ENCODE peak calls at places on chromosome 14, in five cellular contexts. P is NT2/D1, T is fibroblast of lung, F is upper lobe of right lung, E is left ventricle myocardium inferior. C is an unnamed sample. For H3K4me1 and H3K27me3, the result is how much of the 10 kb centered on the place peaks cover.

GRCh38 chr14:95119336-95119735 is 38.0 kb downstream of the DICER1 start:
- DNase-seq in P (no peak), T (no peak), F (no peak), E (no peak), C (no peak)

GRCh38 chr14:44720707-44721106 is 213.6 kb upstream of the FSCB start:
- DNase-seq in P (no peak), T (no peak), F (no peak), E (no peak), C (no peak)

GRCh38 chr14:50334211-50334610 is 22.1 kb downstream of the DMAC2L start:
- DNase-seq in P (no peak), T (no peak), F (no peak), E (no peak), C (no peak)

GRCh38 chr14:92496458-92496857 is 17.1 kb upstream of the RIN3 start:
- DNase-seq in P (no peak), T (no peak), F (no peak), E (no peak), C (no peak)

GRCh38 chr14:71371711-71372396 is 464.6 kb downstream of the PCNX1 start:
- DNase-seq in P (no peak), T (peak), F (no peak), E (no peak), C (peak)

GRCh38 chr14:104285483-104285790 is 147.1 kb downstream of the KIF26A start:
- DNase-seq in P (no peak), T (no peak), F (peak), E (no peak), C (no peak)

GRCh38 chr14:36383674-36384421 is 63.4 kb upstream of the MBIP start:
- DNase-seq in P (no peak), T (no peak), F (peak), E (peak), C (no peak)

GRCh38 chr14:56168007-56168616 is 49.9 kb downstream of the PELI2 start:
- DNase-seq in P (no peak), T (no peak), F (no peak), E (no peak), C (no peak)

GRCh38 chr14:94100847-94101246 is 9.7 kb upstream of the IFI27 start:
- DNase-seq in P (no peak), T (peak), F (no peak), E (no peak), C (no peak)

GRCh38 chr14:54804720-54805060 is 97.9 kb downstream of the GCH1 start:
- DNase-seq in P (no peak), T (no peak), F (no peak), E (no peak), C (no peak)

GRCh38 chr14:33943081-33943480 is 7.8 kb downstream of the EGLN3 start:
- DNase-seq in P (no peak), T (no peak), F (no peak), E (no peak), C (peak)

GRCh38 chr14:35155962-35156361 is 33.6 kb downstream of the PRORP start:
- DNase-seq in P (no peak), T (peak), F (no peak), E (no peak), C (peak)

GRCh38 chr14:73771848-73772705 is 57.9 kb upstream of the PNMA1 start:
- DNase-seq in P (no peak), T (peak), F (peak), E (no peak), C (no peak)

GRCh38 chr14:105228562-105228961 is 19.8 kb upstream of the BTBD6 start:
- DNase-seq in P (no peak), T (no peak), F (no peak), E (no peak), C (no peak)

GRCh38 chr14:93115920-93116675 is at the start of gene ITPK1:
- DNase-seq in P (no peak), T (peak), F (peak), E (peak), C (peak)

GRCh38 chr14:73049428-73049827 is 8.9 kb upstream of the RBM25 start:
- DNase-seq in P (no peak), T (peak), F (no peak), E (no peak), C (no peak)

GRCh38 chr14:72559227-72559626 is 334.7 kb downstream of the DPF3 start:
- DNase-seq in P (no peak), T (peak), F (no peak), E (no peak), C (no peak)

GRCh38 chr14:26200675-26201074 is 397.2 kb downstream of the NOVA1 start:
- DNase-seq in P (no peak), T (peak), F (no peak), E (no peak), C (no peak)

GRCh38 chr14:105180598-105181528 is at the start of gene NUDT14:
- DNase-seq in P (no peak), T (peak), F (peak), E (peak), C (peak)

GRCh38 chr14:89137514-89138163 is 279.4 kb downstream of the FOXN3 start:
- DNase-seq in P (no peak), T (peak), F (peak), E (no peak), C (no peak)

GRCh38 chr14:81519200-81519998 is 14.3 kb downstream of the SEL1L start:
- DNase-seq in P (no peak), T (no peak), F (no peak), E (no peak), C (no peak)

GRCh38 chr14:96762650-96763049 is 34.5 kb upstream of the VRK1 start:
- DNase-seq in P (peak), T (peak), F (no peak), E (no peak), C (peak)

GRCh38 chr14:29896354-29896768 is 31.3 kb downstream of the PRKD1 start:
- DNase-seq in P (no peak), T (no peak), F (no peak), E (no peak), C (no peak)

GRCh38 chr14:84128025-84128424 is 1401.9 kb upstream of the FLRT2 start:
- DNase-seq in P (no peak), T (no peak), F (no peak), E (no peak), C (no peak)

GRCh38 chr14:35286707-35287106 is 5.5 kb upstream of the PSMA6 start:
- DNase-seq in P (no peak), T (no peak), F (no peak), E (no peak), C (no peak)

GRCh38 chr14:95545769-95546168 is 10.9 kb downstream of the GLRX5 start:
- DNase-seq in P (no peak), T (peak), F (no peak), E (no peak), C (peak)

GRCh38 chr14:44612002-44612401 is 104.9 kb upstream of the FSCB start:
- DNase-seq in P (no peak), T (no peak), F (no peak), E (no peak), C (peak)

GRCh38 chr14:92759300-92759678 is 10.9 kb upstream of the LGMN start:
- DNase-seq in P (no peak), T (no peak), F (no peak), E (no peak), C (peak)

GRCh38 chr14:101878222-101879211 is 85.9 kb upstream of the DYNC1H1 start:
- DNase-seq in P (no peak), T (no peak), F (no peak), E (no peak), C (no peak)

GRCh38 chr14:105475269-105475915 is 771 bp downstream of the CRIP2 start:
- DNase-seq in P (no peak), T (no peak), F (no peak), E (no peak), C (no peak)

GRCh38 chr14:65926935-65927700 is 514.6 kb downstream of the FUT8 start:
- DNase-seq in P (no peak), T (no peak), F (no peak), E (no peak), C (no peak)

GRCh38 chr14:64417042-64417770 is 29.1 kb downstream of the MTHFD1 start:
- DNase-seq in P (no peak), T (peak), F (no peak), E (no peak), C (no peak)

GRCh38 chr14:78835909-78836308 is 665.7 kb downstream of the NRXN3 start:
- DNase-seq in P (no peak), T (no peak), F (no peak), E (no peak), C (no peak)

GRCh38 chr14:78836777-78837176 is 666.6 kb downstream of the NRXN3 start:
- DNase-seq in P (peak), T (peak), F (no peak), E (no peak), C (peak)

GRCh38 chr14:78835052-78835451 is 664.9 kb downstream of the NRXN3 start:
- DNase-seq in P (no peak), T (no peak), F (no peak), E (no peak), C (no peak)

GRCh38 chr14:78840898-78841297 is 670.7 kb downstream of the NRXN3 start:
- DNase-seq in P (no peak), T (no peak), F (no peak), E (no peak), C (no peak)
- H3K4me1 ChIP-seq in P (under half), T (under half), F (under half), E (under half), C (under half)

GRCh38 chr14:24335461-24336146 is 733 bp upstream of the ADCY4 start:
- DNase-seq in P (no peak), T (no peak), F (peak), E (no peak), C (no peak)

GRCh38 chr14:24338843-24339242 is 948 bp downstream of the RIPK3 start:
- DNase-seq in P (no peak), T (no peak), F (no peak), E (no peak), C (no peak)

GRCh38 chr14:24339284-24340151 is at the start of gene RIPK3:
- DNase-seq in P (no peak), T (no peak), F (peak), E (peak), C (no peak)

GRCh38 chr14:24337144-24337823 is 2.4 kb upstream of the ADCY4 start:
- DNase-seq in P (no peak), T (no peak), F (no peak), E (no peak), C (no peak)

GRCh38 chr14:24337824-24338175 is 2.0 kb downstream of the RIPK3 start:
- DNase-seq in P (no peak), T (no peak), F (no peak), E (no peak), C (no peak)
- H3K27me3 ChIP-seq in P (under half), T (under half), F (under half), E (half or more), C (under half)

GRCh38 chr14:61530296-61530695 is 165.0 kb upstream of the HIF1A start:
- DNase-seq in P (no peak), T (no peak), F (no peak), E (no peak), C (no peak)

GRCh38 chr14:61527325-61528100 is 167.8 kb upstream of the HIF1A start:
- DNase-seq in P (no peak), T (peak), F (no peak), E (no peak), C (no peak)

GRCh38 chr14:61530896-61531295 is 164.4 kb upstream of the HIF1A start:
- DNase-seq in P (no peak), T (no peak), F (no peak), E (no peak), C (no peak)

GRCh38 chr14:61526405-61527312 is 168.7 kb upstream of the HIF1A start:
- DNase-seq in P (no peak), T (no peak), F (peak), E (peak), C (no peak)

GRCh38 chr14:61528591-61529021 is 166.7 kb upstream of the HIF1A start:
- DNase-seq in P (no peak), T (peak), F (no peak), E (no peak), C (no peak)
- H3K4me1 ChIP-seq in P (under half), T (under half), F (half or more), E (half or more), C (under half)

DNA sequence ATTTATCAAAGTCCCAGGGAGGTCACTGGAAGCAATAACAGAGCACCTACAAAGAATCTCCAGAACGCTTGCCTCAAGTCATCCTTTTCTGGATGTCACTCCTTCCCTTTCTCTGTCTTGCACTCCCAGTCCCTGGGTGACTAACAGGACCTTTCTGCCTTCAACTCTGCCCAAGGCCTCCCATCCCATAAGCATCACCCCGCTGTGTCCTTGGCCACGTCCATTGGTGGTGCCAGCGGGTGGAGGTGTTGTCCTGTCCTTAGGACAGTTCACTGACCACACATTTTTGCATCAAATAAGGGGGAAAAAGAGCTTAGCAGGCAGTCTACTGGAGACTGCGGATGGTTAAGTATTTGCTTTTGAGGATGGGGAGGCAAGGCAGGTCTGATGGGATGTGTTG is 23.6 kb upstream of the PLEK2 start:
- DNase-seq in P (no peak), T (no peak), F (no peak), E (no peak), C (no peak)
- H3K27me3 ChIP-seq in P (under half), T (under half), F (under half), E (under half), C (under half)

GRCh38 chr14:69661194-69661537 is 49.8 kb downstream of the SUSD6 start:
- DNase-seq in P (no peak), T (no peak), F (no peak), E (no peak), C (no peak)
- H3K4me1 ChIP-seq in P (under half), T (under half), F (half or more), E (half or more), C (under half)

DNA sequence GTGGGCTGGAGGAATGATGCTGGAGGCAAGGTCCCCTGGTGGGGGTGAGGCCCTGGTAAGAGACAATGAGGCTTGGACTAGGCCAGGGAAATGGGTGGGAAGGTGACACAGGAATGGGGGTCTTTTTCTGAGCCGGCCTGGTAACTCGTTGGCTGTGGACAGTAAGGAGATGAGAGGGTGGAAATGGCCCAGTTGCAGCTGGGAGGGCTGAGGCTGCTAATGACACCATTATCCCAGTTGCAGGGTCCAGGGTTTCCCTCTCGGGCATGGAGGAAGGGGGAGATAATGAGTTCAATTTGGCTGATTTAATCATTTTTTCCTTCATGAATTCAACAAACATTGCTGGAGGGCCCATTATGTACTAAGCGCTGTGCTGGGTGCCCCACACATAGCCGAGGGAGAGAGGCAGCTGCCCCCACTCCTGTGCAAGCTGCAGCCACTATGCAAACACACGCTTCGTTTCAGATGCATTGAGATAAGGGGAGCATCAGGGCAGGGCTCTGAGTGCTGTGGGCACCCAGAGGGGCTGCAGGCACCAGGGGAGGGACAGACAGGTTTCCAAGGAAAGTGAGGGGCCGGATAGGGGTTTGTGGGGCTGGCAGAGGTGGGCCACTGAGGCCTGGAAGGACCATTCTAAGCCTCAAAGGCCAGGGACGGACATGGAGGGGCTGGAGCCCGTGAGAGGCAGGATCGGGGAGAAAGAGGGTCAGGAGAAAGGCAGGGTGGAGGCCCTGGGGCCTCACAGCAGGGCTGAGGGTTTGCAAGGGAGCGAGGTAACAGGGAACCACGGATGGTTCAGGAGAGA is 43.2 kb upstream of the MEG3 start:
- DNase-seq in P (no peak), T (no peak), F (peak), E (no peak), C (no peak)
- H3K27me3 ChIP-seq in P (under half), T (under half), F (under half), E (half or more), C (under half)

DNA sequence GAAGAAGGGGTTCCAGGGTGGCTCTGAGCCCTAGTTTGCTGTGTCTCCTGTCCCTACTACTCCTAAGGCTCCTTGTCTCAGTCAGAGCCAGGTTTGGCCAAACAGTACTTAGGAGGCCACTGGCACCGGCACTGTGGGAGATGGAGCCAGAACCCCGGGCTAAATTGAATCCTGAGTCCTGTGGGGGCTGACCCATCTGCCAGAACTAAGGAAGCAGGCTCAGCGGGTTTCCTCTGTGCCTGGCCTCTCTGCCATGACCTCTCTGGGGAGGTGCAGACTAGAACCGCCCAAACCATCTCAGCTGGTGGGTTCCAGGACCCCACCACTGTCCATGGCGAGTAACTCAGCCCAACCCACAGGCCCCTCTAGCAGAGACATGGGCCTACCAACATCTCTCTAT is 5.5 kb downstream of the ACTN1 start:
- DNase-seq in P (no peak), T (no peak), F (no peak), E (no peak), C (no peak)
- H3K4me1 ChIP-seq in P (under half), T (half or more), F (under half), E (half or more), C (under half)

GRCh38 chr14:103125098-103126070 is 2.1 kb downstream of the TNFAIP2 start:
- DNase-seq in P (no peak), T (no peak), F (no peak), E (peak), C (no peak)
- H3K27me3 ChIP-seq in P (under half), T (under half), F (under half), E (under half), C (under half)

DNA sequence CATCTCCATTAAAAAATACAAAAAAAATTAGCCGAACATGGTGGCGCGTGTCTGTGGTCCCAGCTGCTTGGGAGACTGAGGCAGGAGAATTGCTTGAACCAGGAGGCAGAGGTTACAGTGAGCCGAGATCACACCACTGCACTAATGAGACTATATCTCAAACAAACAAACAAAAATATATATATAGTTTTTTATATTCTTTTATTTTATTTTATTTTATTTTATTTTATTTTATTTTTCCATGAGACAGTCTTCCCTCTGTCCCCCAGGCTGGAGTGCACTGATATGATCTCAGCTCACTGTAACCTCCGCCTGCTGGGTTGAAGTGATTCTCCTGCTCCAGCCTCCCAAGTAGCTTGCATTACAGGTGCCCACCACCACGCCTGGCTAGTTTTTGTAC is 79.5 kb downstream of the IRF2BPL start:
- DNase-seq in P (no peak), T (no peak), F (no peak), E (no peak), C (no peak)
- H3K4me1 ChIP-seq in P (under half), T (under half), F (half or more), E (half or more), C (half or more)

DNA sequence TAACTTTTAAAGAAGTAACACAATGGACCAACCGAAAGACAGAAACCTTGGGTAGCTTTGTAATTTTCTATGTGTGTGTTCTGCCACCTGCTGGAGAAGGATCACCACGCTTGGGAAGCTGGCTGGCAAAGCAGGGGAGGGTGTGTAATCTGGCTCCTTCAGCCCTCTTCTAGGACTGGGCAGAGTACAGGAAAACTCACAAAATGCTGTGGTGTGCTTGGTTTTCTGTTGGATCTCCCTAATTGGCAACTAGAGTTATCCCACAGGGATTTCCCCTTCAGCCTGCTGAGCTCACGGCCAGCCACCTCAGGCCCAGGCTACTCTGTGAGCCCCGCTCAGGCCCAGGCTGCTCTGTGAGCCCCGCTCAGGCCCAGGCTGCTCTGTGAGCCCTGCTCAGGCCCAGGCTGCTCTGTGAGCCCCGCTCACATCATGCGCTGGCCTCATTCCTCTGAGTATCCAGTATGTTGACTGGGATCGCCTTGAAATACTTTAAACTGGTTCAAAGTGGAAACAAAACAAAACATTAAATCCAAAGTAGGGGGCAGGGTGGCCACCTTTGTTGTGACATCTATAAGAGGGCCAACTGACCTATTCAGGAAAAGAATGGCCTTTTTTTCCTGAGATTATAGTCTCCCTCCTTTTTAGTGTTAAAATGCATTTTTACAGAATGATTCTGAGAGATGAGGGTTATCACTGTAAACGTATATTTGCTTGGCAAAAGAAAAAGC is 52.0 kb upstream of the RNU6-8 start:
- DNase-seq in P (peak), T (peak), F (no peak), E (peak), C (peak)
- H3K27me3 ChIP-seq in P (under half), T (under half), F (under half), E (under half), C (under half)

C was measured in A673.